ENCODE peak calls at places on chromosomes 7 and 10, in six cellular contexts. T is HEK293T, C is IMR-90, Y is A549, U is K562, M is HepG2. H is an unnamed sample.

GRCh38 chr10:116049158-116049557 is 223.8 kb downstream of the GFRA1 start:
- DNase-seq in C (no peak), Y (no peak), U (no peak), M (no peak), T (no peak), H (no peak)

GRCh38 chr7:81710751-81711150 is 59.1 kb downstream of the HGF start:
- DNase-seq in M (no peak), T (no peak), U (no peak), C (no peak), Y (no peak), H (no peak)

GRCh38 chr7:120055300-120055699 is 217.7 kb upstream of the KCND2 start:
- DNase-seq in Y (no peak), M (no peak), T (no peak), U (no peak), C (peak; percentile 78), H (no peak)

GRCh38 chr10:5047912-5048628 is 44.4 kb upstream of the AKR1C2 start:
- DNase-seq in M (no peak), Y (no peak), C (peak; percentile 37), U (no peak), T (no peak), H (no peak)

GRCh38 chr7:40851001-40851400 is 716.2 kb downstream of the SUGCT start:
- DNase-seq in T (no peak), U (no peak), Y (no peak), M (no peak), C (no peak), H (no peak)

GRCh38 chr10:112758961-112759360 is 191.1 kb upstream of the TCF7L2 start:
- DNase-seq in C (no peak), T (no peak), Y (no peak), M (no peak), U (no peak), H (no peak)

GRCh38 chr7:1638113-1638726 is 31.9 kb upstream of the ELFN1 start:
- DNase-seq in M (no peak), T (no peak), U (no peak), C (no peak), Y (no peak), H (no peak)

GRCh38 chr10:23918839-23919238 is 290.1 kb upstream of the KIAA1217 start:
- DNase-seq in U (no peak), C (no peak), T (no peak), Y (no peak), M (no peak), H (no peak)

GRCh38 chr7:18900236-18900635 is 217.2 kb downstream of the TWIST1 start:
- DNase-seq in C (no peak), Y (no peak), T (no peak), M (no peak), U (no peak), H (no peak)

GRCh38 chr10:30062090-30062489 is 2.7 kb upstream of the JCAD start:
- DNase-seq in U (no peak), Y (no peak), C (peak; percentile 97), M (no peak), T (no peak), H (no peak)

GRCh38 chr10:132396495-132397035 is 435 bp upstream of the PWWP2B start:
- DNase-seq in Y (peak; percentile 42), C (peak; percentile 31), U (peak; percentile 75), T (peak; percentile 88), M (peak; percentile 26), H (no peak)

GRCh38 chr10:60388116-60388515 is 1.6 kb downstream of the ANK3 start:
- DNase-seq in C (no peak), T (no peak), Y (no peak), U (no peak), M (no peak), H (no peak)

GRCh38 chr10:132078746-132079345 is 13.1 kb downstream of the JAKMIP3 start:
- DNase-seq in C (no peak), T (no peak), U (no peak), Y (no peak), M (no peak), H (no peak)

GRCh38 chr10:79454259-79454658 is 8.8 kb upstream of the ZCCHC24 start:
- DNase-seq in M (no peak), T (no peak), U (no peak), C (peak; percentile 92), Y (no peak), H (no peak)

GRCh38 chr7:132125096-132125495 is 451.2 kb downstream of the PLXNA4 start:
- DNase-seq in Y (no peak), M (no peak), U (no peak), T (no peak), C (no peak), H (no peak)

GRCh38 chr10:96454184-96454583 is 59.5 kb downstream of the TLL2 start:
- DNase-seq in C (no peak), M (no peak), Y (no peak), T (no peak), U (no peak), H (no peak)

GRCh38 chr7:47663841-47664240 is 81.9 kb upstream of the TNS3 start:
- DNase-seq in T (no peak), Y (no peak), M (no peak), U (no peak), C (no peak), H (no peak)

GRCh38 chr10:120962386-120963052 is 111.4 kb downstream of the WDR11 start:
- DNase-seq in C (no peak), T (no peak), M (no peak), U (no peak), Y (no peak), H (no peak)

GRCh38 chr7:107203607-107204006 is 34.8 kb downstream of the HBP1 start:
- DNase-seq in T (no peak), Y (no peak), U (no peak), M (no peak), C (no peak), H (no peak)

GRCh38 chr10:124357583-124357930 is 61.2 kb downstream of the OAT start:
- DNase-seq in Y (no peak), C (no peak), U (no peak), M (no peak), T (no peak), H (no peak)

GRCh38 chr7:105896407-105896842 is 20.0 kb upstream of the ATXN7L1 start:
- DNase-seq in M (no peak), T (no peak), C (no peak), U (no peak), Y (no peak), H (no peak)

DNA sequence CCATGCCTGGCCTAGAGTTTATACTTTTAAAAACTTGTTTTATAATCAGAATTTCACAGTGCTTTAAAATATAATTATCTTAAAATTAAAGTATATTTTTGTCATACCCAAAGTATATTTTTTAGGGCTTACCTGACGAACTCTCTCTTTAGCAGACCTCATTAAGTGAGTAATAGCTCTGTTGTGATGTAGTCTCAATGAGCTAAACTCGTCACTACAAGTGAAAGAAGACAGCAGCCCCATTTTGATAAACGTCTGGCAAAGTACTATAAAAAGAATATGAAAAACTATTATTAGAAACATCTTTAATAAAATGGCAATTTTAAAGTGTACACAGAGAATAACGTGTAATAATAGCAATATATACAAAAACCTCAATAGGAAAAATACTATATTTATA is 18.6 kb downstream of the ANKRD61 start:
- DNase-seq in T (no peak), Y (no peak), C (no peak), M (no peak), U (no peak), H (no peak)
- TF ChIP-seq BHLHE40 in T (no peak), Y (no peak), C (no peak), M (no peak), U (no peak), H (no peak)

DNA sequence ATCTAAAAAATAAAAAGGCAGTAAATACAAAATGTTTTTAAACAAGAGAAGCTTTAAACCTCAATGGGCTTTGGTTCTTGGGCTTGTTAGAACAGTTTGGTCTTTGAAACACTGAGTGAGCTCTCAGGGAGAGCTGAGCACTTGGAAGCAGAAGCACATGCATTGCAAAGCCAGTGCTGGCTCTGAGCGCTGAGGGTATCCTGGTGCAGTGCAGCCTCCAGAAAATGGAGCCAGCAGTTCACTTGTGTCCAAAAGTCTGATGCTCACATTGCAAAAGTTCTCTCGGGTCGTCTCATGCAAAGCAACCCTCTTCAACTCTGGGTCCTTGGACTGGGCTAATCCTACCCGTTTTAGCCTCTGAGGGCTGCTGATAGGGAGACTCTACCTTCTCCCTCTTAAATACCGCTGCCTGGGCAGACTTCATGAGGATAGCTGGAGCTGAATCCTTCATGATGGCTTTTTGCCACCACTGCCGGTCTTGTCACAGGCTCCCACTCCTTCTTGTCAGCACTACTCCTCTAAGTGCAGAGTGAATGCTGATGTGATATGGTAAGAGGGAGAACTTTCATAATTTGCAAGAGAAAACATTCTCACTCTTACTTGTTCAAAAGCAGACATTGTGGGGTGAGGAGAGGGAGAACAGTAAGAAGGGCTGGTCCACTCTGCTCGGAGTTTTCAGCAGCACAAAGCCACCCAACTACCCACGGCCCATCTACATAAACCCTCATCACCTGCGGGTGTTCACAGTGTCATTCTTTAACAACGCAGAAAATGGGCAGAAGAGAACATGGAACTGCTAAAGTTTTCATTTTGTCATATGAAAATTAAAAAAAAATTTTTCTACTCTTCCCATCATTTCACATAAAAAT is 42.2 kb upstream of the BMPER start:
- DNase-seq in Y (no peak), T (no peak), U (no peak), C (no peak), M (no peak), H (no peak)
- TF ChIP-seq BHLHE40 in Y (no peak), T (no peak), U (no peak), C (no peak), M (no peak), H (no peak)

DNA sequence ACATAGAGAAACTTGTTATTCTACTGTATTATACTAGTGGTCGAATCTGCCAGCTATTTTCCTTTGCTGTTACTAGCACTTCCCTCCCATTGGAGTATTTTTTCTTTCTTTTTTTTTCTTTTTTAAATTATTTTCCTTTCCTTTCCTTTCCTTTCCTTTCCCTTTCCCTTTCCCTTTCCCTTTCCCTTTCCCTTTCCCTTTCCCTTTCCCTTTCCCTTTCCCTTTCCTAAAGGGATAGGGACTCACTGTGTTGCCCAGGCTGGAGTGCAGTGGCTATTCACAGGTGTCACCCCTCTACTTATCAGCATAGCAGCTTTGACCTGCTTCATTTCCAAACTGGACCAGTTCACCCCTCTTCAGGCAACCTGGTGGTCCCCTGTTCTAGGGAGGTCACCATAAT is 212.6 kb upstream of the SP4 start:
- DNase-seq in M (no peak), Y (no peak), T (no peak), C (no peak), U (no peak), H (no peak)
- TF ChIP-seq BHLHE40 in M (no peak), Y (no peak), T (no peak), C (no peak), U (no peak), H (no peak)

GRCh38 chr10:62613429-62613828 is 191.1 kb upstream of the ADO start:
- DNase-seq in Y (peak; percentile 31), C (peak; percentile 79), T (no peak), U (no peak), M (no peak), H (no peak)

GRCh38 chr10:62614389-62615157 is 189.9 kb upstream of the ADO start:
- DNase-seq in M (no peak), Y (peak; percentile 51), U (no peak), C (peak; percentile 54), T (no peak), H (peak; percentile 82)

GRCh38 chr10:62610649-62611229 is 193.8 kb upstream of the ADO start:
- DNase-seq in M (peak; percentile 35), Y (peak; percentile 53), C (peak; percentile 47), U (peak; percentile 67), T (peak; percentile 61), H (no peak)
- TF ChIP-seq BHLHE40 in M (no peak), Y (no peak), C (no peak), U (no peak), T (no peak), H (peak; percentile 12)

GRCh38 chr7:157547102-157547501 is 210.3 kb downstream of the DNAJB6 start:
- DNase-seq in C (no peak), T (no peak), M (no peak), Y (no peak), U (no peak), H (no peak)
- TF ChIP-seq BHLHE40 in C (no peak), T (no peak), M (no peak), Y (no peak), U (no peak), H (no peak)